ENCODE peak calls at places on chromosomes 1 and 21, in four cellular contexts. One of them, this sample, is unnamed.
A peak's percentile ranks its signal among the peaks of the same experiment; 100 is the strongest.

GRCh38 chr1:203048555-203049051 is 22.3 kb downstream of the PPFIA4 start:
- DNase-seq in K562: peak; percentile 75
- DNase-seq in HepG2: peak; percentile 10
- DNase-seq in HCT116: no peak
- DNase-seq in this sample: no peak

GRCh38 chr1:239913141-239913585 is 178.5 kb upstream of the FMN2 start:
- DNase-seq in HCT116: no peak
- DNase-seq in K562: no peak
- DNase-seq in HepG2: no peak
- DNase-seq in this sample: no peak

GRCh38 chr1:205430631-205431305 is 8.9 kb upstream of the LEMD1 start:
- DNase-seq in HepG2: no peak
- DNase-seq in K562: peak; percentile 78
- DNase-seq in HCT116: no peak
- DNase-seq in this sample: peak; percentile 13

GRCh38 chr1:29478046-29478791 is 241.9 kb downstream of the PTPRU start:
- DNase-seq in HepG2: no peak
- DNase-seq in HCT116: no peak
- DNase-seq in K562: no peak
- DNase-seq in this sample: no peak

GRCh38 chr1:114671939-114672275 is 2.1 kb upstream of the DENND2C start:
- DNase-seq in HCT116: no peak
- DNase-seq in K562: no peak
- DNase-seq in HepG2: no peak
- DNase-seq in this sample: no peak

GRCh38 chr1:210586785-210587184 is 258.1 kb downstream of the HHAT start:
- DNase-seq in K562: no peak
- DNase-seq in HepG2: no peak
- DNase-seq in HCT116: no peak
- DNase-seq in this sample: no peak

GRCh38 chr21:21165063-21165645 is 166.9 kb downstream of the NCAM2 start:
- DNase-seq in HCT116: no peak
- DNase-seq in K562: no peak
- DNase-seq in HepG2: no peak
- DNase-seq in this sample: no peak

GRCh38 chr1:85611390-85611789 is 30.8 kb downstream of the CCN1 start:
- DNase-seq in HCT116: no peak
- DNase-seq in HepG2: no peak
- DNase-seq in K562: no peak
- DNase-seq in this sample: no peak

GRCh38 chr21:26846036-26846931 is 1.1 kb upstream of the ADAMTS1 start:
- DNase-seq in HepG2: no peak
- DNase-seq in K562: no peak
- DNase-seq in HCT116: no peak
- DNase-seq in this sample: no peak

GRCh38 chr1:230694991-230695390 is 18.9 kb downstream of the AGT start:
- DNase-seq in HCT116: no peak
- DNase-seq in K562: no peak
- DNase-seq in HepG2: no peak
- DNase-seq in this sample: no peak

GRCh38 chr21:45529785-45530422 is 12.3 kb downstream of the SLC19A1 start:
- DNase-seq in HCT116: no peak
- DNase-seq in K562: no peak
- DNase-seq in HepG2: no peak
- DNase-seq in this sample: no peak

GRCh38 chr1:1356796-1357401 is 1.5 kb downstream of the MXRA8 start:
- DNase-seq in HCT116: no peak
- DNase-seq in HepG2: no peak
- DNase-seq in K562: no peak
- DNase-seq in this sample: no peak

GRCh38 chr1:100860397-100860991 is 34.1 kb downstream of the EXTL2 start:
- DNase-seq in K562: no peak
- DNase-seq in HCT116: no peak
- DNase-seq in HepG2: no peak
- DNase-seq in this sample: no peak

GRCh38 chr1:204074274-204075115 is 1.6 kb downstream of the SOX13 start:
- DNase-seq in HCT116: no peak
- DNase-seq in K562: no peak
- DNase-seq in HepG2: peak; percentile 87
- DNase-seq in this sample: no peak

GRCh38 chr21:33033094-33033951 is 7.6 kb downstream of the OLIG2 start:
- DNase-seq in HepG2: no peak
- DNase-seq in HCT116: no peak
- DNase-seq in K562: no peak
- DNase-seq in this sample: no peak

GRCh38 chr1:23578997-23579363 is 19.7 kb upstream of the ID3 start:
- DNase-seq in K562: no peak
- DNase-seq in HepG2: no peak
- DNase-seq in HCT116: no peak
- DNase-seq in this sample: no peak

GRCh38 chr21:17105972-17106371 is 406.9 kb upstream of the CXADR start:
- DNase-seq in HCT116: no peak
- DNase-seq in HepG2: no peak
- DNase-seq in K562: no peak
- DNase-seq in this sample: no peak

GRCh38 chr21:42676799-42677198 is 23.4 kb downstream of the PDE9A start:
- DNase-seq in HepG2: no peak
- DNase-seq in K562: no peak
- DNase-seq in HCT116: no peak
- DNase-seq in this sample: no peak

GRCh38 chr1:54808443-54809207 is 7.5 kb upstream of the TTC22 start:
- DNase-seq in HepG2: no peak
- DNase-seq in K562: no peak
- DNase-seq in HCT116: no peak
- DNase-seq in this sample: no peak

GRCh38 chr1:168287237-168287664 is 6.6 kb downstream of the TBX19 start:
- DNase-seq in HepG2: no peak
- DNase-seq in HCT116: no peak
- DNase-seq in K562: peak; percentile 70
- DNase-seq in this sample: no peak

GRCh38 chr1:3785045-3785444 is 11.3 kb downstream of the LRRC47 start:
- DNase-seq in HepG2: peak; percentile 89
- DNase-seq in K562: no peak
- DNase-seq in HCT116: no peak
- DNase-seq in this sample: no peak

GRCh38 chr1:32112800-32113375 is 5.0 kb downstream of the KPNA6 start:
- DNase-seq in K562: no peak
- DNase-seq in HCT116: no peak
- DNase-seq in HepG2: no peak
- DNase-seq in this sample: no peak

GRCh38 chr1:115706009-115706362 is 62.5 kb downstream of the CASQ2 start:
- DNase-seq in HCT116: no peak
- DNase-seq in HepG2: no peak
- DNase-seq in K562: no peak
- DNase-seq in this sample: no peak

GRCh38 chr1:25562101-25562927 is 18.9 kb downstream of the LDLRAP1 start:
- DNase-seq in HepG2: peak; percentile 31
- DNase-seq in HCT116: no peak
- DNase-seq in K562: peak; percentile 47
- DNase-seq in this sample: peak; percentile 48

GRCh38 chr1:197144570-197145325 is 1.7 kb downstream of the ASPM start:
- DNase-seq in K562: peak; percentile 12
- DNase-seq in HepG2: peak; percentile 18
- DNase-seq in HCT116: no peak
- DNase-seq in this sample: no peak

GRCh38 chr21:31509108-31510017 is 150.1 kb upstream of the SOD1 start:
- DNase-seq in HepG2: peak; percentile 18
- DNase-seq in K562: peak; percentile 83
- DNase-seq in HCT116: peak; percentile 67
- DNase-seq in this sample: peak; percentile 41

GRCh38 chr1:114668784-114669561 is 876 bp downstream of the DENND2C start:
- DNase-seq in HCT116: no peak
- DNase-seq in K562: no peak
- DNase-seq in HepG2: peak; percentile 37
- DNase-seq in this sample: no peak

GRCh38 chr1:98143403-98143802 is 222.6 kb upstream of the DPYD start:
- DNase-seq in HCT116: no peak
- DNase-seq in K562: no peak
- DNase-seq in HepG2: no peak
- DNase-seq in this sample: no peak

GRCh38 chr1:3000214-3000613 is 21.1 kb upstream of the ACTRT2 start:
- DNase-seq in K562: no peak
- DNase-seq in HCT116: no peak
- DNase-seq in HepG2: no peak
- DNase-seq in this sample: no peak

GRCh38 chr1:152111515-152111968 is 3.7 kb downstream of the TCHH start:
- DNase-seq in K562: no peak
- DNase-seq in HCT116: no peak
- DNase-seq in HepG2: no peak
- DNase-seq in this sample: no peak

GRCh38 chr1:5973771-5974170 is 18.5 kb downstream of the NPHP4 start:
- DNase-seq in K562: no peak
- DNase-seq in HCT116: no peak
- DNase-seq in HepG2: no peak
- DNase-seq in this sample: no peak

GRCh38 chr1:197463142-197463541 is 195.1 kb downstream of the CRB1 start:
- DNase-seq in HCT116: no peak
- DNase-seq in K562: no peak
- DNase-seq in HepG2: no peak
- DNase-seq in this sample: no peak

GRCh38 chr21:39185157-39185556 is 1.9 kb upstream of the PSMG1 start:
- DNase-seq in HepG2: no peak
- DNase-seq in HCT116: no peak
- DNase-seq in K562: no peak
- DNase-seq in this sample: no peak

GRCh38 chr1:44227211-44227610 is 13.9 kb downstream of the DMAP1 start:
- DNase-seq in HepG2: no peak
- DNase-seq in K562: peak; percentile 69
- DNase-seq in HCT116: no peak
- DNase-seq in this sample: no peak

GRCh38 chr21:46357684-46358425 is 33.9 kb downstream of the PCNT start:
- DNase-seq in HCT116: no peak
- DNase-seq in K562: no peak
- DNase-seq in HepG2: no peak
- DNase-seq in this sample: no peak

GRCh38 chr1:66725885-66726665 is 26.2 kb upstream of the DYNLT5 start:
- DNase-seq in HCT116: peak; percentile 45
- DNase-seq in HepG2: peak; percentile 54
- DNase-seq in K562: peak; percentile 34
- DNase-seq in this sample: peak; percentile 26

GRCh38 chr1:56688522-56689026 is 43.5 kb downstream of the PRKAA2 start:
- DNase-seq in HCT116: peak; percentile 96
- DNase-seq in K562: no peak
- DNase-seq in HepG2: peak; percentile 96
- DNase-seq in this sample: peak; percentile 1

DNA sequence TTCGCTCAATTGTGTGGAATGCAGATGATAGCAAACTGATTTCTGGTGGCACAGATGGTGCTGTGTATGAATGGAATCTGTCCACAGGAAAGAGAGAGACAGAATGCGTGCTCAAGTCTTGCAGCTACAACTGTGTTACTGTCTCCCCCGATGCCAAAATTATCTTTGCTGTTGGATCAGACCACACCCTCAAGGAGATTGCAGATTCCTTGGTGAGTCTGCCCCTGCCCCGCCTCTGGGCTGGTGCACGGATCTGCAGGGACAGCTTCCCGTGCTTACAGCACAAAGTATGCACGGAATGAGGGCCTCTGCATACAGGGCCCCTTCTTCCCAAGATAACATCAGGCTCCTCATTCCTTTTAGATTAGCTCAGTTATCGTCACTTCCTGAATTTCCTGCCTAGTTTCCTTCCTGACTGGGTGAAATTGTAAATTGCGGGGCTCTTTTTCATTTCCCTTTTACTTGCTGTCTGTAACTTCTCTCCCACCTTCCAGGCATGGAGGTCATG is 34.6 kb downstream of the CFAP57 start:
- DNase-seq in K562: no peak
- DNase-seq in HCT116: peak; percentile 68
- DNase-seq in HepG2: peak; percentile 91
- DNase-seq in this sample: no peak
- TF ChIP-seq ATF3 in K562: no peak
- TF ChIP-seq ATF3 in HCT116: no peak
- TF ChIP-seq ATF3 in HepG2: peak; percentile 86
- TF ChIP-seq ATF3 in this sample: no peak

GRCh38 chr1:94806451-94806861 is 13.7 kb upstream of the SLC44A3 start:
- DNase-seq in K562: no peak
- DNase-seq in HepG2: no peak
- DNase-seq in HCT116: no peak
- DNase-seq in this sample: no peak

GRCh38 chr1:94807742-94808491 is 12.2 kb upstream of the SLC44A3 start:
- DNase-seq in HepG2: peak; percentile 86
- DNase-seq in HCT116: no peak
- DNase-seq in K562: peak; percentile 58
- DNase-seq in this sample: no peak

GRCh38 chr1:94804442-94804837 is 15.7 kb upstream of the SLC44A3 start:
- DNase-seq in HCT116: no peak
- DNase-seq in K562: no peak
- DNase-seq in HepG2: no peak
- DNase-seq in this sample: no peak

GRCh38 chr1:94805912-94806311 is 14.2 kb upstream of the SLC44A3 start:
- DNase-seq in K562: peak; percentile 50
- DNase-seq in HCT116: peak; percentile 44
- DNase-seq in HepG2: peak; percentile 45
- DNase-seq in this sample: no peak

DNA sequence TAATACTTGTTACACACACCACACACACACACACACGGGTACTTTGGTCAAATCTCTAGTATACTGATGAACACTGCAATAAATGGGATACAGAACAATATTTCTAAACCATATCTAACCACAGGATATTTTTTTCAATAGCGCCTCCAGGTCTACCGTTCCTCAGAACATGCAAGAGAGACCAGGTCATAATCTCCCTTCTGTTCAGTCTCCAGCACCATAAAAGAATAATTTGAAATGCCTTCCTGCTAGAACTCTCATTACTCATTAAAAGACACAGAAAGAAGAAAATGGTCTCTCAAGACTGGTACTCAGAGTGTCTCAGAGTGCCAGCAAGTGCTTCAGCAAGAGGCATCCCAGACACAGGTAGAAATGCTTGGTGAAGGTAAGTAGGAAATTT is 11.5 kb upstream of the SLC44A3 start:
- DNase-seq in K562: no peak
- DNase-seq in HepG2: no peak
- DNase-seq in HCT116: no peak
- DNase-seq in this sample: no peak
- TF ChIP-seq ZBTB33 in K562: no peak
- TF ChIP-seq ZBTB33 in HepG2: no peak
- TF ChIP-seq ZBTB33 in HCT116: no peak
- TF ChIP-seq ZBTB33 in this sample: no peak

GRCh38 chr1:58861510-58861909 is 77.7 kb upstream of the JUN start:
- DNase-seq in K562: no peak
- DNase-seq in HepG2: no peak
- DNase-seq in HCT116: no peak
- DNase-seq in this sample: no peak
- TF ChIP-seq ATF3 in K562: no peak
- TF ChIP-seq ATF3 in HepG2: no peak
- TF ChIP-seq ATF3 in HCT116: no peak
- TF ChIP-seq ATF3 in this sample: no peak

DNA sequence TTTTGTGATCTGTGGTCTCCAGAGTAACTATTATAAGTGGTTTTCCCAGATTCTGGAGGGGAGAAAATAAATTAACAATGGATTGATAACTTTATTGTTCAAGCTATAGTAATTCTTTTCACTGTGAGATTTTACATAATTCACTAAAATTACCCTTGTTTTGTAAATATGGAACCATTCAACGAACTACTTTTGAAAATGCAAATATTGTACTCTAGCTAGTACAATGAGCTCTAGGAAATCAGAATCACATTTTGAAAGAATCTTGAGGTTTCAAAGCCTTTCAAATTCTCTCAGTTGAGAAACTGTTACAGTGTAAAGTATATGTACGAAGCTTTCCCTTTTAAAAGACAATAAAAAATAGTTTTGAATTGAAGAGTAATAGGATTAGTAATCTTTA is 119.9 kb downstream of the HS2ST1 start:
- DNase-seq in HCT116: no peak
- DNase-seq in K562: no peak
- DNase-seq in HepG2: no peak
- DNase-seq in this sample: no peak
- TF ChIP-seq ZBTB33 in HCT116: no peak
- TF ChIP-seq ZBTB33 in K562: no peak
- TF ChIP-seq ZBTB33 in HepG2: no peak
- TF ChIP-seq ZBTB33 in this sample: no peak

This sample was measured in GM12878.